ENCODE peak calls at places on chromosomes 6 and 20, in four cellular contexts. Q, E, M and Y are unnamed samples.

GRCh38 chr20:49030954-49031619 is 15.0 kb upstream of the CSE1L start:
- DNase-seq in E (no peak), M (no peak), Q (no peak), Y (no peak)

GRCh38 chr6:132819405-132820145 is 5.2 kb downstream of the RPS12 start:
- DNase-seq in M (peak; percentile 17), E (no peak), Q (peak; percentile 12), Y (no peak)

GRCh38 chr20:17967595-17968365 is 814 bp downstream of the SNX5 start:
- DNase-seq in M (no peak), E (no peak), Q (no peak), Y (no peak)

GRCh38 chr20:4552075-4552474 is 169.6 kb upstream of the PRND start:
- DNase-seq in E (no peak), Q (no peak), M (no peak), Y (no peak)

GRCh38 chr6:71402101-71402500 is 113.5 kb downstream of the OGFRL1 start:
- DNase-seq in Q (no peak), E (no peak), M (no peak), Y (no peak)

GRCh38 chr6:44012078-44012493 is 115.2 kb downstream of the MRPL14 start:
- DNase-seq in E (no peak), Q (no peak), M (no peak), Y (no peak)

GRCh38 chr20:48288930-48289507 is 503.7 kb upstream of the SULF2 start:
- DNase-seq in E (no peak), Q (peak; percentile 35), M (no peak), Y (no peak)

GRCh38 chr20:49320460-49320859 is 42.6 kb upstream of the ZNFX1 start:
- DNase-seq in M (peak; percentile 27), Q (peak; percentile 47), E (peak; percentile 57), Y (no peak)

GRCh38 chr20:3221398-3222226 is 12.3 kb downstream of the ITPA start:
- DNase-seq in E (no peak), M (no peak), Q (no peak), Y (no peak)

GRCh38 chr6:3258201-3258600 is 546 bp upstream of the PSMG4 start:
- DNase-seq in E (no peak), M (no peak), Q (no peak), Y (no peak)

GRCh38 chr6:3260772-3261517 is 2.2 kb downstream of the PSMG4 start:
- DNase-seq in Q (no peak), E (no peak), M (no peak), Y (no peak)

GRCh38 chr6:3260296-3260695 is 1.5 kb downstream of the PSMG4 start:
- DNase-seq in E (no peak), Q (no peak), M (no peak), Y (no peak)

GRCh38 chr6:3258720-3259490 is at the start of gene PSMG4:
- DNase-seq in Q (peak; percentile 84), M (peak; percentile 100), E (peak; percentile 97), Y (peak; percentile 48)

GRCh38 chr6:3259491-3259958 is 778 bp downstream of the PSMG4 start:
- DNase-seq in E (no peak), Q (peak; percentile 36), M (no peak), Y (no peak)
- TF ChIP-seq CBFB in E (no peak), Q (no peak), M (no peak), Y (no peak)

DNA sequence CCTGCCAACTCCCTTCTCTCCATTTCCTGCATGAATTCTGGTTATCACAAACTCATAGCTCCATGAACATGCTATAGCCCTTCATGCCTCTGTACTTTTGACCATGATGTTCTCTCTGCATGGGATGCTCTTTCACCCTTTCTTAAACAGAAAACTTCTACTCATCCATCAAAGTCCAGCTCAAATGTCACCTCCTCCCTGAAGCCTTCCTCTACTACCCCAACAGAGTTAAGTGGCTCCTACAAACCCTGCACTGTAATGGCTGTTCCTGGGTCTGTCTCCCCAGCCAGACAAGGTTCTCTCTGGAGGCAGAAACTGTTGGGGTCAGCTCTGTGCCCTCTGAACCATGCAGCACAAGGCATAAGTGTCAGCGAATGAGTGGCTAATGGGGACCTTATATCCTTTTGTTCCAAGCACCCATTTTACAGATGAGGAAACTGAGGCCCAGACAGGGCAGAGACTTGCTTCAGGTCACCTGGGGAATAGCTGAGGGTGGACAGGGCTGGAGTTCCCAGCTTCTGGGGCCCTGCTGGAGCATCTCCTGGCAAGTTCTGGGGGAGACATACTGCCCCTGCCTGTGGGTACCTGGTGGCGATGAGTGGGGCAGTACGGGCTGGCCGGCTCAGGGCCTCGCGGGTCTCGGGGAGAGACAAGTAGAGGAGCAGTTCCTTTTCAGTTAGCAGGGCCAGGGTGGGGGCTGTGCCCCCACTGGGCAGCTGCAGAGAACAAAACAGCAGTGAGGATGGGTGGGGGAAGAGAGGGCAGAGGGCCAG is 10.6 kb upstream of the CDK5RAP1 start:
- DNase-seq in E (no peak), M (no peak), Q (no peak), Y (no peak)
- TF ChIP-seq CBFB in E (no peak), M (no peak), Q (no peak), Y (no peak)

GRCh38 chr6:13683038-13683437 is 28.6 kb downstream of the RANBP9 start:
- DNase-seq in E (no peak), M (no peak), Q (no peak), Y (no peak)

GRCh38 chr6:13682346-13682745 is 29.3 kb downstream of the RANBP9 start:
- DNase-seq in Q (no peak), M (no peak), E (no peak), Y (no peak)

GRCh38 chr6:13679996-13680395 is 31.6 kb downstream of the RANBP9 start:
- DNase-seq in E (no peak), M (no peak), Q (no peak), Y (no peak)

GRCh38 chr6:13680448-13680968 is 31.1 kb downstream of the RANBP9 start:
- DNase-seq in E (no peak), Q (no peak), M (no peak), Y (no peak)

GRCh38 chr6:13681305-13682061 is 30.2 kb downstream of the RANBP9 start:
- DNase-seq in Q (no peak), M (no peak), E (no peak), Y (peak; percentile 40)
- TF ChIP-seq CBFB in Q (no peak), M (no peak), E (no peak), Y (no peak)

GRCh38 chr6:106468935-106469334 is 108.4 kb downstream of the CRYBG1 start:
- DNase-seq in Q (no peak), E (no peak), M (no peak), Y (no peak)
- TF ChIP-seq CBFB in Q (no peak), E (no peak), M (no peak), Y (no peak)

GRCh38 chr20:1828786-1829131 is 66.4 kb upstream of the SIRPA start:
- DNase-seq in Q (no peak), M (no peak), E (no peak), Y (no peak)
- TF ChIP-seq CBFB in Q (no peak), M (no peak), E (no peak), Y (no peak)

GRCh38 chr20:9626357-9626756 is 112.0 kb downstream of the LAMP5 start:
- DNase-seq in Q (no peak), M (no peak), E (no peak), Y (no peak)
- TF ChIP-seq CBFB in Q (no peak), M (no peak), E (no peak), Y (no peak)

GRCh38 chr20:41631826-41632225 is 13.6 kb upstream of the CHD6 start:
- DNase-seq in M (no peak), E (no peak), Q (no peak), Y (no peak)
- TF ChIP-seq CBFB in M (no peak), E (no peak), Q (no peak), Y (no peak)

GRCh38 chr20:25220810-25221591 is 25.5 kb downstream of the ENTPD6 start:
- DNase-seq in Q (no peak), M (no peak), E (no peak), Y (no peak)
- TF ChIP-seq CBFB in Q (no peak), M (no peak), E (no peak), Y (no peak)

GRCh38 chr6:126367849-126368248 is 27.9 kb downstream of the CENPW start:
- DNase-seq in Q (no peak), E (no peak), M (no peak), Y (no peak)

GRCh38 chr6:126373344-126373743 is 33.4 kb downstream of the CENPW start:
- DNase-seq in M (no peak), E (no peak), Q (no peak), Y (no peak)

GRCh38 chr6:126376682-126377081 is 36.8 kb downstream of the CENPW start:
- DNase-seq in E (peak; percentile 19), Q (no peak), M (no peak), Y (no peak)

GRCh38 chr6:126374372-126374771 is 34.5 kb downstream of the CENPW start:
- DNase-seq in M (no peak), Q (no peak), E (no peak), Y (no peak)

GRCh38 chr6:126372626-126373025 is 32.7 kb downstream of the CENPW start:
- DNase-seq in M (no peak), Q (no peak), E (no peak), Y (no peak)
- TF ChIP-seq CBFB in M (no peak), Q (no peak), E (no peak), Y (no peak)